ENCODE peak calls at places on chromosomes 12 and 14, in six cellular contexts. K, Y, O, M, P and W are unnamed samples. For H3K9me3, the result is how much of the 10 kb centered on the place peaks cover.

GRCh38 chr14:75450381-75451276 is 22.8 kb downstream of the JDP2 start:
- DNase-seq in K (no peak), O (peak), Y (peak), P (no peak), M (no peak), W (no peak)

GRCh38 chr12:131223791-131224567 is 270.3 kb downstream of the ADGRD1 start:
- DNase-seq in Y (peak), O (no peak), K (no peak), P (no peak), M (no peak), W (no peak)

GRCh38 chr14:68076451-68076850 is 256.9 kb downstream of the RAD51B start:
- DNase-seq in P (no peak), M (no peak), O (peak), K (no peak), Y (no peak), W (no peak)

GRCh38 chr12:74440469-74440868 is 97.2 kb upstream of the ATXN7L3B start:
- DNase-seq in K (no peak), P (no peak), Y (no peak), O (no peak), M (no peak), W (no peak)

GRCh38 chr12:10227648-10228047 is 15.0 kb downstream of the GABARAPL1 start:
- DNase-seq in K (no peak), O (no peak), M (no peak), P (no peak), Y (no peak), W (no peak)

GRCh38 chr12:69687390-69687789 is 11.7 kb downstream of the BEST3 start:
- DNase-seq in P (no peak), O (no peak), M (no peak), K (no peak), Y (no peak), W (no peak)

GRCh38 chr12:97778111-97778510 is 315.5 kb downstream of the RMST start:
- DNase-seq in K (no peak), Y (no peak), O (no peak), P (no peak), M (no peak), W (no peak)

GRCh38 chr14:64248689-64249088 is 45.5 kb downstream of the ESR2 start:
- DNase-seq in O (no peak), P (no peak), K (no peak), M (no peak), Y (no peak), W (no peak)

GRCh38 chr12:95605087-95605486 is 53.8 kb upstream of the USP44 start:
- DNase-seq in M (no peak), P (no peak), O (peak), Y (no peak), K (no peak), W (no peak)

GRCh38 chr12:97322388-97322787 is 140.2 kb upstream of the RMST start:
- DNase-seq in P (no peak), K (no peak), O (no peak), M (no peak), Y (no peak), W (no peak)

GRCh38 chr12:83827193-83827592 is 1085.4 kb downstream of the SLC6A15 start:
- DNase-seq in O (no peak), Y (no peak), K (no peak), M (no peak), P (no peak), W (no peak)

GRCh38 chr12:62252576-62252975 is 7.6 kb upstream of the USP15 start:
- DNase-seq in P (no peak), Y (no peak), K (no peak), O (peak), M (no peak), W (no peak)

GRCh38 chr14:105312973-105313372 is 1.6 kb upstream of the PACS2 start:
- DNase-seq in P (no peak), M (no peak), Y (no peak), K (no peak), O (no peak), W (no peak)

GRCh38 chr14:67577909-67578749 is 21.9 kb downstream of the PIGH start:
- DNase-seq in O (no peak), Y (peak), K (no peak), M (no peak), P (no peak), W (no peak)

GRCh38 chr12:108814462-108815211 is 42.7 kb downstream of the SSH1 start:
- DNase-seq in Y (no peak), M (no peak), P (no peak), O (no peak), K (no peak), W (no peak)

GRCh38 chr14:88016768-88017167 is 11.8 kb downstream of the GPR65 start:
- DNase-seq in P (no peak), O (no peak), M (no peak), Y (no peak), K (no peak), W (no peak)

GRCh38 chr12:26826437-26826836 is 6.6 kb downstream of the ITPR2 start:
- DNase-seq in K (no peak), O (no peak), P (no peak), Y (no peak), M (no peak), W (no peak)

GRCh38 chr14:95765016-95765415 is 51.1 kb upstream of the TCL1A start:
- DNase-seq in P (no peak), Y (no peak), M (no peak), O (no peak), K (no peak), W (no peak)

GRCh38 chr12:54592316-54592715 is 3.9 kb upstream of the PPP1R1A start:
- DNase-seq in K (no peak), M (no peak), P (no peak), Y (no peak), O (peak), W (no peak)

GRCh38 chr12:124898200-124898950 is 16.1 kb downstream of the UBC start:
- DNase-seq in O (no peak), Y (no peak), K (peak), P (no peak), M (peak), W (peak)

GRCh38 chr12:60308366-60309000 is 712.7 kb downstream of the SLC16A7 start:
- DNase-seq in K (no peak), O (peak), Y (no peak), P (no peak), M (no peak), W (no peak)

GRCh38 chr14:64726585-64726890 is 22.3 kb downstream of the PLEKHG3 start:
- DNase-seq in O (peak), P (no peak), M (no peak), K (no peak), Y (no peak), W (no peak)

GRCh38 chr12:49017764-49018281 is 753 bp downstream of the PRKAG1 start:
- DNase-seq in P (no peak), M (no peak), K (no peak), Y (peak), O (peak), W (no peak)

GRCh38 chr14:61502459-61503093 is 181.2 kb downstream of the PRKCH start:
- DNase-seq in K (no peak), O (no peak), Y (no peak), P (no peak), M (no peak), W (no peak)

GRCh38 chr12:11577658-11578260 is 71.7 kb upstream of the ETV6 start:
- DNase-seq in P (no peak), M (no peak), O (peak), Y (no peak), K (no peak), W (no peak)

GRCh38 chr12:105278043-105278697 is 42.2 kb upstream of the APPL2 start:
- DNase-seq in M (no peak), O (peak), P (no peak), K (no peak), Y (no peak), W (no peak)

GRCh38 chr14:30525833-30526232 is 33.1 kb upstream of the G2E3 start:
- DNase-seq in P (no peak), K (no peak), M (no peak), O (peak), Y (no peak), W (no peak)

GRCh38 chr12:28303192-28303591 is 112.9 kb downstream of the CCDC91 start:
- DNase-seq in O (no peak), P (no peak), K (no peak), Y (no peak), M (no peak), W (no peak)

GRCh38 chr12:50232771-50233209 is 50.5 kb downstream of the LIMA1 start:
- DNase-seq in K (no peak), P (no peak), M (no peak), Y (no peak), O (no peak), W (no peak)

GRCh38 chr12:51905507-51906438 is 1.5 kb upstream of the ACVRL1 start:
- DNase-seq in K (no peak), P (no peak), M (no peak), Y (peak), O (peak), W (no peak)

GRCh38 chr12:114439306-114439705 is 33.4 kb upstream of the TBX5 start:
- DNase-seq in Y (no peak), M (no peak), K (peak), P (no peak), O (no peak), W (no peak)

GRCh38 chr12:114439833-114440449 is 34.0 kb upstream of the TBX5 start:
- DNase-seq in K (peak), O (no peak), M (no peak), Y (no peak), P (no peak), W (no peak)

GRCh38 chr12:114434341-114434740 is 28.4 kb upstream of the TBX5 start:
- DNase-seq in P (no peak), O (peak), M (no peak), Y (no peak), K (no peak), W (no peak)

GRCh38 chr12:114440450-114441383 is 34.8 kb upstream of the TBX5 start:
- DNase-seq in P (no peak), M (no peak), K (peak), Y (no peak), O (no peak), W (no peak)

DNA sequence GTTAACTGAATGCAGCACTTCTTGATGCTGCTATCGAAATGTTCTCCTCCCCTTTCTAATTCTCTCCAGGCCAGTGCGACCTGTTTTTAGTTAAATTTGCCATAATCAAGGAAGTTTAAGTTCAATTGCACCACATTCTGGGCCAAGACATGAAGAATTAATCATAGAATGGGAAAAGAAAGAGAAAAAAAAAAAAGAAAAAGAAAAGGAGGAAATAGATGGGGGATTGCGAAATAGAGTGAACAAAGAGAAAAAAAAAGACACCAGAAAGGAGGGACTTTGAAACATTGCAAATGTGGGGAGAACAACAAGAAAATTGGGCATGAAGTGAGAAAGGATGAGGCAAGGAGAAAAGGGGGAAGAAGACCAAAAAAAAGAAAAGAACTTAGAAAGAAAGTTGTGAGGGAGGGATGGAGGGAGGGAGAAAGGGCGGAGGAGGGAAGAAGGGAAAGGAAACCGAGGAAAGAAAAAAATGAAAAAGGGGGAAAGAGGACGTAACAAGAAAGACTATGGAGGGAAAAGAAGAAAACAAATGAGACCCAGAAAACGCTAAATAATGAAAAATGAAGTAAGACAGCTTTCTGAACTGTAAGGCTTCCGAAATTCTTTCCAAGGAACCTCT is 32.8 kb upstream of the TBX5 start:
- DNase-seq in Y (no peak), O (no peak), K (no peak), P (no peak), M (no peak), W (no peak)
- H3K9me3 ChIP-seq in Y (under half), O (under half), K (under half), P (under half), M (under half), W (under half)

GRCh38 chr12:37543131-37543965 is 773.2 kb upstream of the ALG10B start:
- DNase-seq in O (no peak), P (no peak), K (no peak), Y (no peak), M (no peak), W (no peak)
- H3K9me3 ChIP-seq in O (half or more), P (half or more), K (under half), Y (under half), M (under half), W (under half)

DNA sequence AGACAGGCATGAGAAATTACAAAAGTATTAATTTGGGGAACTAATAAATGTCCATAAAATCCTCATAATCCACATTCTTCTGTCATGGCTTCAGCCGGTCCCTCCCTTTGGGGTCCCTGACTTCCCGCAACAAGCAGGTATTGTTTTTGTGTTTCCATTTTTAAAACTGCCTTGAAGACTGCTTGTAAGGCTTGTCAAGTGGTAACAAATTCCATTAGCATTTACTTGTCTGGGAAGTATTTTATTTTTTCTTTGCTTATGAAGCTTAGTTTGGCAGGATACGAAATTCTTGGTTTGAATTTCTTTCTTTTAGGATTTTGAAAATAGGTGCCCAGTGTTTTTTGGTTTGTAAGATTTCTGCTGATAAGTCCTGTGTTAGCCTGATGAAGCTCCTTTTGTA is 65.3 kb upstream of the LRFN5 start:
- DNase-seq in P (no peak), M (no peak), K (no peak), O (no peak), Y (no peak), W (no peak)
- H3K9me3 ChIP-seq in P (under half), M (under half), K (under half), O (under half), Y (under half), W (under half)

GRCh38 chr12:46857486-46857885 is 31.7 kb upstream of the SLC38A4 start:
- DNase-seq in O (no peak), P (no peak), M (no peak), Y (no peak), K (no peak), W (no peak)
- H3K9me3 ChIP-seq in O (under half), P (under half), M (under half), Y (under half), K (under half), W (under half)

GRCh38 chr14:42460673-42461072 is 854.0 kb downstream of the LRFN5 start:
- DNase-seq in M (no peak), Y (no peak), K (no peak), P (no peak), O (no peak), W (no peak)
- H3K9me3 ChIP-seq in M (under half), Y (under half), K (under half), P (under half), O (under half), W (under half)

GRCh38 chr12:132319991-132320570 is 9.3 kb downstream of the GALNT9 start:
- DNase-seq in K (no peak), M (no peak), P (no peak), O (no peak), Y (no peak), W (peak)

GRCh38 chr12:132322206-132323132 is 6.9 kb downstream of the GALNT9 start:
- DNase-seq in P (no peak), Y (no peak), O (no peak), M (no peak), K (no peak), W (no peak)

GRCh38 chr12:132319359-132319950 is 9.9 kb downstream of the GALNT9 start:
- DNase-seq in Y (no peak), M (no peak), O (no peak), K (no peak), P (no peak), W (no peak)

GRCh38 chr12:132321321-132322118 is 7.9 kb downstream of the GALNT9 start:
- DNase-seq in O (no peak), P (no peak), K (no peak), M (no peak), Y (no peak), W (no peak)

DNA sequence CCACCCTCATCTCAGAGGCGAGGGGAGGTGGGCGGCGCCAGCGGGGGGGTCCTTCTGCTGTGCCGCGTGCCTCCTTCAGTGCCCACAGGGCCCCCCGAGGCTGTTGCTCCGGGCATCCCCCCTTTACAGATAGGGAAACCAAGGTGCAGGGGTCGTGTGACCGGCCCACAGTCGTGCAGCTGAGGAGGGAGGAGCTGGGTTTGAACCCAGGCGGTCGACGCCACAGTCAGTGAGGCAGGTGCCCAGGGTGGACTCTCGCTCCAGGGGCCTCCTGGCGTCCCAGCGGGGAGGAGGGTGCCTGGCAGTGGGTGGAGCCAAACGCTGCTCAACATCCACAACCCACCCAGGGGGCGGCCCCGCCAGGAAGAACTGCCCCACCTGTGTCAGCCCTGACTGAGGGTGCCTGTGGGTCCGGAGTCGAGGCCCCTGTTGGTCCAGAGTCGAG is 8.6 kb downstream of the GALNT9 start:
- DNase-seq in M (no peak), O (no peak), K (no peak), P (no peak), Y (no peak), W (peak)
- H3K9me3 ChIP-seq in M (under half), O (under half), K (under half), P (under half), Y (under half), W (under half)